ENCODE peak calls at places on chromosomes 16 and 17, in ten cellular contexts. N, Y, V, M, J, Q, S, T, L and K are unnamed samples.

GRCh38 chr17:27669850-27670249 is 38.9 kb downstream of the LGALS9 start:
- DNase-seq in N (no peak), Q (no peak), S (no peak), V (no peak), T (no peak), Y (no peak), M (no peak), L (no peak), J (no peak), K (no peak)

GRCh38 chr17:31369266-31369665 is 22.2 kb upstream of the RAB11FIP4 start:
- DNase-seq in Y (no peak), J (no peak), T (no peak), N (no peak), L (peak; percentile 71), V (no peak), M (no peak), Q (no peak), S (no peak), K (no peak)

GRCh38 chr17:58556833-58557250 is 42.4 kb upstream of the MTMR4 start:
- DNase-seq in Q (no peak), J (no peak), S (no peak), N (no peak), T (no peak), L (no peak), V (peak; percentile 40), Y (no peak), M (peak; percentile 52), K (no peak)

GRCh38 chr16:67528222-67528869 is at the start of gene RIPOR1:
- DNase-seq in M (peak; percentile 86), J (peak; percentile 59), Q (peak; percentile 49), S (peak; percentile 55), L (peak; percentile 33), Y (no peak), N (peak; percentile 59), T (peak; percentile 70), V (peak; percentile 75), K (peak; percentile 89)

GRCh38 chr16:30525844-30526136 is 576 bp downstream of the ZNF768 start:
- DNase-seq in N (no peak), S (no peak), M (no peak), J (no peak), Q (no peak), T (no peak), V (no peak), L (no peak), Y (no peak), K (no peak)

GRCh38 chr16:77899416-77899815 is 111.1 kb downstream of the VAT1L start:
- DNase-seq in N (no peak), Q (no peak), V (no peak), S (no peak), T (no peak), L (no peak), Y (no peak), J (no peak), M (no peak), K (no peak)

GRCh38 chr16:86319871-86320270 is 190.5 kb upstream of the FOXF1 start:
- DNase-seq in M (no peak), V (no peak), J (no peak), N (peak; percentile 21), Q (no peak), T (peak; percentile 87), Y (no peak), L (peak; percentile 56), S (no peak), K (no peak)

GRCh38 chr16:81940781-81941560 is 70.3 kb downstream of the SDR42E1 start:
- DNase-seq in J (no peak), Y (peak; percentile 76), M (peak; percentile 3), N (peak; percentile 64), T (peak; percentile 66), Q (no peak), V (no peak), L (peak; percentile 75), S (no peak), K (peak; percentile 52)

GRCh38 chr17:57142925-57143324 is 57.9 kb downstream of the AKAP1 start:
- DNase-seq in S (no peak), V (no peak), M (no peak), Q (no peak), T (no peak), Y (no peak), L (peak; percentile 23), J (no peak), N (peak; percentile 22), K (no peak)

GRCh38 chr17:8405499-8406016 is 7.9 kb upstream of the RNF222 start:
- DNase-seq in Q (no peak), L (no peak), V (no peak), Y (no peak), J (no peak), T (no peak), M (no peak), N (no peak), S (no peak), K (no peak)

GRCh38 chr16:89401641-89402445 is 88.5 kb downstream of the ANKRD11 start:
- DNase-seq in Q (no peak), T (no peak), Y (no peak), V (peak; percentile 41), J (no peak), L (peak; percentile 15), N (no peak), S (no peak), M (no peak), K (no peak)

GRCh38 chr16:31710134-31710533 is 163.5 kb upstream of the ZNF267 start:
- DNase-seq in T (no peak), Q (no peak), L (no peak), M (no peak), J (no peak), N (no peak), S (no peak), Y (no peak), V (peak; percentile 55), K (no peak)

GRCh38 chr16:11232852-11233726 is 22.9 kb downstream of the SOCS1 start:
- DNase-seq in S (peak; percentile 67), Q (peak; percentile 94), L (no peak), V (no peak), M (peak; percentile 81), J (no peak), N (no peak), T (no peak), Y (no peak), K (no peak)

GRCh38 chr16:68070811-68071546 is 14.2 kb upstream of the NFATC3 start:
- DNase-seq in Q (no peak), T (no peak), S (no peak), Y (no peak), J (no peak), L (no peak), M (peak; percentile 56), V (no peak), N (no peak), K (no peak)

GRCh38 chr17:83135692-83136091 is 56.3 kb downstream of the METRNL start:
- DNase-seq in Y (no peak), T (no peak), M (no peak), N (no peak), S (no peak), L (no peak), J (no peak), V (no peak), Q (no peak), K (no peak)

GRCh38 chr16:69727916-69728270 is 1.5 kb upstream of the NQO1 start:
- DNase-seq in N (no peak), L (no peak), J (peak; percentile 74), M (no peak), S (no peak), Y (no peak), Q (no peak), V (peak; percentile 68), T (no peak), K (no peak)

GRCh38 chr17:74433421-74434121 is 1.7 kb downstream of the GPRC5C start:
- DNase-seq in N (no peak), L (peak; percentile 51), M (no peak), Q (no peak), J (peak; percentile 34), V (peak; percentile 23), T (peak; percentile 19), S (no peak), Y (no peak), K (no peak)

GRCh38 chr17:31693433-31694210 is 165.4 kb downstream of the COPRS start:
- DNase-seq in J (no peak), Q (no peak), M (no peak), Y (no peak), L (peak; percentile 34), S (no peak), V (no peak), N (no peak), T (no peak), K (no peak)

GRCh38 chr16:1144476-1145382 is 8.2 kb upstream of the CACNA1H start:
- DNase-seq in S (no peak), V (no peak), Y (no peak), Q (no peak), J (peak; percentile 44), L (no peak), N (no peak), M (no peak), T (no peak), K (no peak)

GRCh38 chr17:79176792-79177601 is 102.4 kb downstream of the ENGASE start:
- DNase-seq in Y (no peak), M (no peak), J (no peak), Q (no peak), T (peak; percentile 50), S (no peak), V (no peak), L (no peak), N (no peak), K (no peak)

GRCh38 chr17:41386227-41386626 is 4.1 kb upstream of the KRT34 start:
- DNase-seq in J (no peak), V (no peak), T (no peak), L (no peak), S (no peak), N (no peak), Q (no peak), M (no peak), Y (no peak), K (no peak)

GRCh38 chr17:3963214-3964201 is 729 bp downstream of the ATP2A3 start:
- DNase-seq in Y (no peak), N (no peak), L (no peak), J (no peak), S (peak; percentile 63), M (peak; percentile 77), Q (peak; percentile 69), V (no peak), T (no peak), K (no peak)

GRCh38 chr17:68302066-68302564 is 10.8 kb downstream of the ARSG start:
- DNase-seq in J (no peak), L (peak; percentile 56), Y (no peak), N (no peak), M (no peak), V (no peak), Q (no peak), T (no peak), S (no peak), K (no peak)

GRCh38 chr16:23561586-23561985 is 4.1 kb downstream of the UBFD1 start:
- DNase-seq in L (no peak), N (peak; percentile 9), J (no peak), Y (no peak), T (no peak), S (no peak), M (no peak), Q (no peak), V (no peak), K (no peak)

GRCh38 chr17:77505460-77505769 is 364.6 kb downstream of the SEC14L1 start:
- DNase-seq in L (no peak), Y (no peak), J (no peak), N (no peak), M (no peak), Q (no peak), T (no peak), S (no peak), V (no peak), K (no peak)

GRCh38 chr17:2893422-2893914 is 97.2 kb downstream of the RAP1GAP2 start:
- DNase-seq in V (peak; percentile 48), J (no peak), M (no peak), S (no peak), L (no peak), Y (no peak), T (no peak), N (no peak), Q (no peak), K (no peak)

GRCh38 chr16:81738831-81739496 is 40.1 kb upstream of the PLCG2 start:
- DNase-seq in N (no peak), Q (no peak), T (no peak), J (peak; percentile 72), Y (no peak), M (peak; percentile 47), V (no peak), L (no peak), S (no peak), K (no peak)

GRCh38 chr16:88611220-88611821 is 27.1 kb upstream of the IL17C start:
- DNase-seq in N (no peak), S (no peak), V (peak; percentile 39), Y (no peak), T (no peak), Q (no peak), L (no peak), J (no peak), M (no peak), K (no peak)